ENCODE peak calls at places on chromosome 11, in four cellular contexts. One of them, this sample, is unnamed.

GRCh38 chr11:93017821-93018690 is 48.6 kb downstream of the MTNR1B start:
- DNase-seq in H1: no peak
- DNase-seq in IMR-90: no peak
- DNase-seq in mesendoderm: peak
- DNase-seq in this sample: no peak

GRCh38 chr11:125183641-125184040 is 19.1 kb downstream of the PKNOX2 start:
- DNase-seq in mesendoderm: no peak
- DNase-seq in IMR-90: no peak
- DNase-seq in H1: no peak
- DNase-seq in this sample: no peak

GRCh38 chr11:19711911-19712280 is 741 bp upstream of the NAV2 start:
- DNase-seq in mesendoderm: no peak
- DNase-seq in IMR-90: no peak
- DNase-seq in H1: no peak
- DNase-seq in this sample: peak

GRCh38 chr11:79396674-79397073 is 44.2 kb downstream of the TENM4 start:
- DNase-seq in mesendoderm: no peak
- DNase-seq in H1: no peak
- DNase-seq in IMR-90: peak
- DNase-seq in this sample: peak

GRCh38 chr11:61120865-61121831 is 18.9 kb downstream of the CD5 start:
- DNase-seq in H1: no peak
- DNase-seq in IMR-90: peak
- DNase-seq in mesendoderm: peak
- DNase-seq in this sample: no peak

GRCh38 chr11:120135838-120136237 is 2.1 kb downstream of the TRIM29 start:
- DNase-seq in IMR-90: no peak
- DNase-seq in mesendoderm: no peak
- DNase-seq in H1: no peak
- DNase-seq in this sample: no peak

GRCh38 chr11:45374632-45375031 is 88.5 kb upstream of the SYT13 start:
- DNase-seq in H1: no peak
- DNase-seq in mesendoderm: peak
- DNase-seq in IMR-90: no peak
- DNase-seq in this sample: no peak

GRCh38 chr11:2684581-2684980 is 15.2 kb downstream of the KCNQ1OT1 start:
- DNase-seq in mesendoderm: no peak
- DNase-seq in IMR-90: no peak
- DNase-seq in H1: no peak
- DNase-seq in this sample: no peak

GRCh38 chr11:62600367-62601113 is 1.1 kb downstream of the MTA2 start:
- DNase-seq in IMR-90: no peak
- DNase-seq in H1: no peak
- DNase-seq in mesendoderm: peak
- DNase-seq in this sample: no peak

GRCh38 chr11:1608363-1608762 is at the start of gene KRTAP5-3:
- DNase-seq in mesendoderm: no peak
- DNase-seq in H1: no peak
- DNase-seq in IMR-90: no peak
- DNase-seq in this sample: no peak

GRCh38 chr11:61697093-61697492 is 16.9 kb downstream of the DAGLA start:
- DNase-seq in mesendoderm: peak
- DNase-seq in H1: no peak
- DNase-seq in IMR-90: no peak
- DNase-seq in this sample: no peak

GRCh38 chr11:115199501-115199900 is 304.7 kb downstream of the CADM1 start:
- DNase-seq in IMR-90: peak
- DNase-seq in H1: no peak
- DNase-seq in mesendoderm: no peak
- DNase-seq in this sample: no peak

GRCh38 chr11:128497057-128497957 is 90.1 kb downstream of the ETS1 start:
- DNase-seq in IMR-90: peak
- DNase-seq in H1: no peak
- DNase-seq in mesendoderm: peak
- DNase-seq in this sample: peak

GRCh38 chr11:115159122-115159665 is 345.0 kb downstream of the CADM1 start:
- DNase-seq in IMR-90: no peak
- DNase-seq in H1: no peak
- DNase-seq in mesendoderm: no peak
- DNase-seq in this sample: no peak

GRCh38 chr11:110299006-110299785 is 2.8 kb upstream of the RDX start:
- DNase-seq in mesendoderm: peak
- DNase-seq in IMR-90: no peak
- DNase-seq in H1: no peak
- DNase-seq in this sample: no peak

GRCh38 chr11:36463781-36464180 is 46.3 kb downstream of the TRAF6 start:
- DNase-seq in H1: no peak
- DNase-seq in mesendoderm: peak
- DNase-seq in IMR-90: peak
- DNase-seq in this sample: no peak

GRCh38 chr11:10666976-10667892 is 26.3 kb downstream of the IRAG1 start:
- DNase-seq in IMR-90: peak
- DNase-seq in mesendoderm: no peak
- DNase-seq in H1: no peak
- DNase-seq in this sample: no peak

GRCh38 chr11:6219359-6219758 is 14.0 kb downstream of the C11orf42 start:
- DNase-seq in IMR-90: peak
- DNase-seq in mesendoderm: peak
- DNase-seq in H1: no peak
- DNase-seq in this sample: no peak

GRCh38 chr11:117303101-117303500 is 12.0 kb downstream of the BACE1-AS start:
- DNase-seq in IMR-90: no peak
- DNase-seq in mesendoderm: no peak
- DNase-seq in H1: no peak
- DNase-seq in this sample: no peak

GRCh38 chr11:30016588-30017363 is at the start of gene KCNA4:
- DNase-seq in H1: peak
- DNase-seq in mesendoderm: peak
- DNase-seq in IMR-90: no peak
- DNase-seq in this sample: peak

GRCh38 chr11:42410251-42410956 is 901.4 kb upstream of the API5 start:
- DNase-seq in H1: no peak
- DNase-seq in IMR-90: no peak
- DNase-seq in mesendoderm: peak
- DNase-seq in this sample: no peak

GRCh38 chr11:20119315-20119714 is 41.0 kb downstream of the DBX1 start:
- DNase-seq in IMR-90: no peak
- DNase-seq in H1: no peak
- DNase-seq in mesendoderm: no peak
- DNase-seq in this sample: no peak

GRCh38 chr11:69115586-69116560 is 39.9 kb upstream of the SMIM38 start:
- DNase-seq in H1: no peak
- DNase-seq in mesendoderm: no peak
- DNase-seq in IMR-90: no peak
- DNase-seq in this sample: no peak

GRCh38 chr11:10693509-10694071 is at the start of gene IRAG1:
- DNase-seq in mesendoderm: peak
- DNase-seq in IMR-90: peak
- DNase-seq in H1: no peak
- DNase-seq in this sample: no peak

GRCh38 chr11:118243993-118244762 is 8.0 kb downstream of the MPZL3 start:
- DNase-seq in mesendoderm: no peak
- DNase-seq in IMR-90: no peak
- DNase-seq in H1: no peak
- DNase-seq in this sample: no peak

GRCh38 chr11:124644426-124645280 is 22.0 kb downstream of the TBRG1 start:
- DNase-seq in IMR-90: peak
- DNase-seq in mesendoderm: peak
- DNase-seq in H1: peak
- DNase-seq in this sample: peak

GRCh38 chr11:35911616-35912165 is 32.2 kb upstream of the LDLRAD3 start:
- DNase-seq in H1: no peak
- DNase-seq in IMR-90: no peak
- DNase-seq in mesendoderm: no peak
- DNase-seq in this sample: no peak

GRCh38 chr11:128463386-128463829 is 124.0 kb downstream of the ETS1 start:
- DNase-seq in mesendoderm: peak
- DNase-seq in IMR-90: peak
- DNase-seq in H1: no peak
- DNase-seq in this sample: no peak

GRCh38 chr11:64181506-64182411 is 4.2 kb upstream of the STIP1 start:
- DNase-seq in H1: peak
- DNase-seq in mesendoderm: peak
- DNase-seq in IMR-90: peak
- DNase-seq in this sample: peak

GRCh38 chr11:118343981-118344521 is at the start of gene CD3G:
- DNase-seq in H1: no peak
- DNase-seq in mesendoderm: no peak
- DNase-seq in IMR-90: no peak
- DNase-seq in this sample: no peak

GRCh38 chr11:114219559-114220349 is 76.4 kb upstream of the NNMT start:
- DNase-seq in IMR-90: peak
- DNase-seq in mesendoderm: peak
- DNase-seq in H1: no peak
- DNase-seq in this sample: no peak

GRCh38 chr11:115711021-115711420 is 206.8 kb upstream of the CADM1 start:
- DNase-seq in mesendoderm: no peak
- DNase-seq in IMR-90: no peak
- DNase-seq in H1: no peak
- DNase-seq in this sample: no peak

GRCh38 chr11:134505125-134505524 is 93.1 kb upstream of the B3GAT1 start:
- DNase-seq in mesendoderm: no peak
- DNase-seq in H1: no peak
- DNase-seq in IMR-90: no peak
- DNase-seq in this sample: no peak

GRCh38 chr11:33630936-33631748 is 69.5 kb downstream of the C11orf91 start:
- DNase-seq in mesendoderm: no peak
- DNase-seq in H1: no peak
- DNase-seq in IMR-90: no peak
- DNase-seq in this sample: no peak
- H3K56ac ChIP-seq in mesendoderm: no peak
- H3K56ac ChIP-seq in H1: no peak
- H3K56ac ChIP-seq in IMR-90: no peak
- H3K56ac ChIP-seq in this sample: no peak

DNA sequence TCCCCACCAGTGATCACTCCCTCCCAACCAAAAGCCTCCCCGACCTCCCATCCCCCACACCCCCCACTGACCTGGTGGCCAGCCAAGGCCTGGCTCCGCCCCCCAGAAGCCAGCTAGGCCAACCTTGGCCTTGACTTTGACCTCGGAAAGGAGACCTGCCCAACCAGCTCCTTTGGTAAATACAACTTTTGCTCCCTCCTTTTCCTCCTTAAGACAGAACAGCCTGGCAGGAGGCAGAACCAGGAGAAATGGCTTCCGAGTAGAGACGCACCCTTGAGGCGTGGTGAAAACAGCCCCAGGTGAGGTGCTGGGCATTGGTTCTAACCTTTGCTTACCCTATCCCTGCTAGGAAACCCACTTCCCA is 27.0 kb downstream of the PLEKHA7 start:
- DNase-seq in H1: peak
- DNase-seq in IMR-90: no peak
- DNase-seq in mesendoderm: no peak
- DNase-seq in this sample: peak
- H3K56ac ChIP-seq in H1: no peak
- H3K56ac ChIP-seq in IMR-90: no peak
- H3K56ac ChIP-seq in mesendoderm: peak
- H3K56ac ChIP-seq in this sample: no peak

GRCh38 chr11:7493670-7494069 is 8.4 kb downstream of the OLFML1 start:
- DNase-seq in H1: no peak
- DNase-seq in IMR-90: no peak
- DNase-seq in mesendoderm: no peak
- DNase-seq in this sample: no peak
- H3K56ac ChIP-seq in H1: no peak
- H3K56ac ChIP-seq in IMR-90: no peak
- H3K56ac ChIP-seq in mesendoderm: no peak
- H3K56ac ChIP-seq in this sample: no peak

DNA sequence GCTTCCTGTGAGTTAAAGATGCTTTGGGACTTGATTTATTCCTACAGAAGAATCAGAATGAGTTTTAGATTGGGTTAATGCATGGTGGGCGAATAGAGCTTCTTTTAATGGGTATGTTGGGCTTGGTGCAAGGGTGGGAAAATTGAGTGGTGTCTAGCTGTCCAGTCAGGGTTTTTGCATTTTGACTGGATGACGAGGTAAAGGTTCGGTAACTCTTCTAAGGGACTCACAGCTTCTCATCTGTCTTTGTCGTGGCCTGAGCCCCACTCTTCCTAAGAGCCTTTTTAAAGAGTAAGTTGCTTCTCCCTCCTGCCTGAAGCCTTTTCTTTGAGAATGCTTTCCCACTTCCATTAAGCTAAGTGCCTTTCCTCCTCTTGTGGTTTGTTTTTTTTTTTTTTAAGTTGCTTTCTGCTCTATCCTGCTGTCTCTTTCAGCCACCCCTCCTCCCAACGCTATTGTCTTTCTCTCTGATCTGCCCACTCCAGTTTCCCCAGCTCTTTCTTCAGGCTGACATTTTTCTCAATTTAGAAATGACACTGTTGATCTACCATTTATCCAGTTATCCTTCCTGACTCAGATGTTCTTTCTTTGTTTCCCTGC is 1.1 kb downstream of the DPF2 start:
- DNase-seq in mesendoderm: no peak
- DNase-seq in H1: no peak
- DNase-seq in IMR-90: no peak
- DNase-seq in this sample: no peak
- H3K56ac ChIP-seq in mesendoderm: peak
- H3K56ac ChIP-seq in H1: no peak
- H3K56ac ChIP-seq in IMR-90: peak
- H3K56ac ChIP-seq in this sample: no peak

DNA sequence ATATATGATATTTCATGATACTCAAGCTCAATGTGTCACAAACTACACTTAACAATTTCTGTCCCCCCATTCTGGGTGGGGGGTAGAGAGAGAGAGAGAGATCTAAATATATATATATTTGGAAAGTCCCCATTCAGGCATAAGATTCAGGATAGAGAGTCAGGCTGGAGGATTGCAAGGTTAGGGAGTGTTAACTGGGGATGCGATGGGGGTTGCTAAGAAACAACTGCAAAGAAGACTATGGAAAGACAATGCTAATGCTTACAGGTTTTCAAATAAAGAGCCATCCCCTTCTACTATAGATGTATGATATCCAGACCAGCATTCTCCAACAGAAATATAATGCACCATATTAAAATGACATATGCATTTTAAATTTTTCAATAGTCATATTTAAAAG is 79.2 kb upstream of the OR5AK2 start:
- DNase-seq in IMR-90: no peak
- DNase-seq in mesendoderm: no peak
- DNase-seq in H1: no peak
- DNase-seq in this sample: no peak
- H3K56ac ChIP-seq in IMR-90: no peak
- H3K56ac ChIP-seq in mesendoderm: no peak
- H3K56ac ChIP-seq in H1: no peak
- H3K56ac ChIP-seq in this sample: no peak

GRCh38 chr11:132032555-132032954 is 662.1 kb downstream of the NTM start:
- DNase-seq in mesendoderm: no peak
- DNase-seq in IMR-90: peak
- DNase-seq in H1: no peak
- DNase-seq in this sample: no peak
- H3K56ac ChIP-seq in mesendoderm: no peak
- H3K56ac ChIP-seq in IMR-90: no peak
- H3K56ac ChIP-seq in H1: no peak
- H3K56ac ChIP-seq in this sample: no peak

This sample was measured in H9.